ENCODE peak calls at places on chromosomes 11 and 22, in five cellular contexts. F is cardiac muscle cell, G is heart right ventricle, U is pancreas, V is colonic mucosa. X is an unnamed sample.

GRCh38 chr11:33160147-33160546 is 1.1 kb downstream of the CSTF3 start:
- DNase-seq in V (no peak), U (no peak), F (no peak), G (no peak), X (no peak)

GRCh38 chr11:114609429-114609828 is 13.8 kb upstream of the NXPE4 start:
- DNase-seq in U (no peak), F (no peak), V (peak; percentile 4), G (no peak), X (no peak)

GRCh38 chr11:259374-259773 is 18.8 kb upstream of the NLRP6 start:
- DNase-seq in U (no peak), G (no peak), F (no peak), V (no peak), X (no peak)

GRCh38 chr11:119706887-119707286 is 22.1 kb downstream of the NECTIN1 start:
- DNase-seq in V (no peak), F (no peak), G (no peak), U (no peak), X (no peak)

GRCh38 chr11:103633037-103633788 is 403.2 kb upstream of the DDI1 start:
- DNase-seq in U (no peak), G (no peak), F (no peak), V (no peak), X (no peak)

GRCh38 chr11:134578807-134579708 is 167.0 kb upstream of the B3GAT1 start:
- DNase-seq in G (no peak), F (peak; percentile 34), V (no peak), U (no peak), X (no peak)

GRCh38 chr11:57424802-57425564 is 1.9 kb downstream of the SLC43A3 start:
- DNase-seq in G (peak; percentile 57), V (peak; percentile 56), F (no peak), U (peak; percentile 26), X (peak; percentile 65)

GRCh38 chr11:26719289-26719688 is 2.6 kb downstream of the SLC5A12 start:
- DNase-seq in F (no peak), G (no peak), U (no peak), V (no peak), X (no peak)

GRCh38 chr11:73907191-73907590 is 30.4 kb downstream of the PAAF1 start:
- DNase-seq in F (no peak), V (no peak), G (no peak), U (no peak), X (no peak)

GRCh38 chr11:870127-870413 is 27.4 kb downstream of the TSPAN4 start:
- DNase-seq in G (no peak), U (no peak), F (no peak), V (no peak), X (no peak)

GRCh38 chr11:2747236-2748015 is 47.6 kb upstream of the KCNQ1OT1 start:
- DNase-seq in F (no peak), G (no peak), U (no peak), V (no peak), X (no peak)

GRCh38 chr11:77411238-77411637 is 62.7 kb downstream of the PAK1 start:
- DNase-seq in U (no peak), V (peak; percentile 41), F (peak; percentile 9), G (peak; percentile 27), X (no peak)

GRCh38 chr11:112285918-112286317 is 25.3 kb upstream of the PLET1 start:
- DNase-seq in G (no peak), U (no peak), F (no peak), V (no peak), X (no peak)

GRCh38 chr11:61362542-61362875 is 335 bp downstream of the TMEM138 start:
- DNase-seq in G (no peak), V (peak; percentile 32), U (no peak), F (peak; percentile 55), X (peak; percentile 56)

GRCh38 chr22:36223504-36223903 is 15.8 kb downstream of the APOL2 start:
- DNase-seq in U (no peak), F (peak; percentile 19), V (no peak), G (no peak), X (no peak)

GRCh38 chr11:13303668-13304649 is 26.4 kb downstream of the BMAL1 start:
- DNase-seq in V (no peak), U (no peak), G (no peak), F (no peak), X (no peak)

GRCh38 chr11:124946735-124947141 is 7.3 kb upstream of the CCDC15 start:
- DNase-seq in U (no peak), V (no peak), G (no peak), F (no peak), X (no peak)

GRCh38 chr22:45980776-45981175 is 3.8 kb upstream of the WNT7B start:
- DNase-seq in V (no peak), F (no peak), G (no peak), U (no peak), X (no peak)

GRCh38 chr11:44788536-44789227 is 61.9 kb downstream of the TSPAN18 start:
- DNase-seq in U (no peak), G (no peak), V (no peak), F (no peak), X (no peak)

GRCh38 chr11:1218256-1218787 is 4.5 kb upstream of the MUC5B start:
- DNase-seq in G (no peak), U (no peak), F (no peak), V (peak; percentile 80), X (no peak)

GRCh38 chr11:36164522-36165250 is 124.5 kb downstream of the COMMD9 start:
- DNase-seq in V (no peak), F (no peak), G (no peak), U (no peak), X (no peak)

GRCh38 chr11:129315781-129316579 is 59.7 kb upstream of the BARX2 start:
- DNase-seq in V (peak; percentile 87), U (peak; percentile 87), F (no peak), G (no peak), X (no peak)

GRCh38 chr11:84250834-84251613 is 964.9 kb upstream of the CCDC90B start:
- DNase-seq in U (no peak), F (no peak), V (no peak), G (no peak), X (no peak)

GRCh38 chr11:10655931-10656576 is 37.5 kb downstream of the IRAG1 start:
- DNase-seq in U (no peak), F (no peak), G (no peak), V (no peak), X (no peak)

GRCh38 chr11:10657308-10658271 is 36.0 kb downstream of the IRAG1 start:
- DNase-seq in V (no peak), U (no peak), G (no peak), F (no peak), X (no peak)

GRCh38 chr11:10660323-10660722 is 33.2 kb downstream of the IRAG1 start:
- DNase-seq in G (no peak), U (no peak), F (no peak), V (no peak), X (no peak)

GRCh38 chr11:10659339-10660216 is 34.0 kb downstream of the IRAG1 start:
- DNase-seq in U (no peak), G (no peak), F (no peak), V (no peak), X (no peak)

GRCh38 chr11:10658621-10659338 is 34.8 kb downstream of the IRAG1 start:
- DNase-seq in V (no peak), U (no peak), G (no peak), F (no peak), X (no peak)
- H3K27ac ChIP-seq in V (peak overlapping the region; percentile 48), U (no peak overlapping the region), G (peak overlapping the region; percentile 56), F (peak overlapping the region; percentile 77), X (no peak overlapping the region)

GRCh38 chr11:69427906-69428880 is 53.3 kb upstream of the LINC01488 start:
- DNase-seq in G (no peak), U (no peak), F (no peak), V (no peak), X (no peak)
- H3K27me3 ChIP-seq in G (no peaks in the 10 kb centered on the region), U (no peaks in the 10 kb centered on the region), F (no peaks in the 10 kb centered on the region), V (no peaks in the 10 kb centered on the region), X (no peaks in the 10 kb centered on the region)

GRCh38 chr11:64007629-64008282 is 21.5 kb downstream of the OTUB1 start:
- DNase-seq in F (peak; percentile 90), U (peak; percentile 84), G (peak; percentile 84), V (peak; percentile 70), X (no peak)
- TF ChIP-seq CTCF in F (peak; percentile 34), U (peak; percentile 38), G (no peak), V (peak; percentile 19), X (no peak)

GRCh38 chr22:17257578-17257977 is 38.3 kb upstream of the ADA2 start:
- DNase-seq in G (no peak), U (peak; percentile 23), V (no peak), F (no peak), X (no peak)
- H3K27ac ChIP-seq in G (peak overlapping the region; percentile 68), U (peak overlapping the region; percentile 87), V (peak overlapping the region; percentile 37), F (peak overlapping the region; percentile 73), X (no peak overlapping the region)

DNA sequence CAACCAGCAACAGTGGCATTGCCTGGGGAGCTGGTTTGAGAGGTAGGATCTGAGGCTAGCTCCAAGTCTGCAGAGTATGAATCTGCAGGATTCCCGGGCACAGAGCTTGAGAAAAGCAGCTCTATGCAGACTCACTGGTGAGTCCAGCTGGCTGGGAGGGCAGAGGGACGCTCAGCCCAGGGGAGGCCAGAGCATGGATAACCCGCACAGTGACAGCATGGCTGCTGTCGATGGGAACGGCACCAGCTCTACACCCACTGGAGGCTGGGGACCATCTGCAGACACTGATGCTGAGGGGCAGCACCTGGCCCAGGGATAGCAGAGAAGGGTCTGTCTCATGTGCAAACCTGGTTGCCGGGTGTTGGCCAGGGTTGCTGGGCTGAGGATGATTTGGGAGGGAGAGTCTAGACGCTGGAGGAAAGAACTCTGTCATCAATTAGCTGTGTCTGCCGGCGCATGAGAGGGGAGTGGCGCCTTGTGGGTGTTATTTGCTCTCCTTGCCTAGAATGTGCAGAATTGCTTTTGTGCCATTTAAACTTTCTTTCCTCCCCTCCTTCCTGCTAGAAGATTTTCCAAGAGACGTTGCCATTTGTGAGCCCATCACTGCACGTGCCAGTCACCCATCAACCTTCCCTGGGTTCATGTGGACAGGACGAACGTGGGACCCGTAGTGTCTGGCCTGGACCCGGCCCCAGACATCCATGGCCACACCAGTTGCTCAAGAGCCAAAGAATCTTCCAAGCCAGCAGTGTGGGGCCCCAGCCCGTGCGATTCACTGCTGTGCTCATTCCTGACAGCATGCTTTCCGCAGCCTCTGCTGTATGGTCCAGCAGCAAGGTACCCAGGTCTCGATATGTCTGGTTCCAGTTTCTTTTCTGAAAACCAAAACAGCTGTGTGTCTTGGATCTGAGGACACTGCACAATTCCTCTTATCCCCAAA is 19.1 kb upstream of the LINC01488 start:
- DNase-seq in V (peak; percentile 56), U (no peak), G (no peak), F (no peak), X (no peak)
- H3K27me3 ChIP-seq in V (no peaks in the 10 kb centered on the region), U (no peaks in the 10 kb centered on the region), G (no peaks in the 10 kb centered on the region), F (no peaks in the 10 kb centered on the region), X (peaks cover 4% of the 10 kb centered on the region)